ENCODE peak calls at places on chromosomes 7 and 10, in nine cellular contexts. One of them, this sample, is unnamed.

GRCh38 chr10:53122265-53122664 is 349.7 kb upstream of the MBL2 start:
- DNase-seq in NCI-H2029: no peak
- DNase-seq in dorsolateral prefrontal cortex: no peak
- DNase-seq in activated CD8-positive, alpha-beta memory T cell treated with anti-CD3 and anti-CD28 coated beads for 48 hours: no peak
- DNase-seq in NCI-H1694 treated with DMSO at 0.1 percent for 48 hours: no peak
- DNase-seq in amniotic stem cell: no peak
- DNase-seq in MCF 10A: no peak
- DNase-seq in GM12892: no peak
- DNase-seq in stimulated activated naive CD8-positive, alpha-beta T cell treated with anti-CD3 and anti-CD28 coated beads, Interleukin-15, Interleukin-2, amounts not matched to agents 100 U/mL and 50 U/mL, for 24 hours: no peak
- DNase-seq in this sample: peak; percentile 17

GRCh38 chr10:129547583-129547982 is 80.5 kb downstream of the MGMT start:
- DNase-seq in NCI-H2029: no peak
- DNase-seq in dorsolateral prefrontal cortex: no peak
- DNase-seq in activated CD8-positive, alpha-beta memory T cell treated with anti-CD3 and anti-CD28 coated beads for 48 hours: no peak
- DNase-seq in NCI-H1694 treated with DMSO at 0.1 percent for 48 hours: no peak
- DNase-seq in amniotic stem cell: no peak
- DNase-seq in MCF 10A: no peak
- DNase-seq in GM12892: no peak
- DNase-seq in stimulated activated naive CD8-positive, alpha-beta T cell treated with anti-CD3 and anti-CD28 coated beads, Interleukin-15, Interleukin-2, amounts not matched to agents 100 U/mL and 50 U/mL, for 24 hours: no peak
- DNase-seq in this sample: no peak

GRCh38 chr10:117313641-117314040 is 61.6 kb downstream of the PDZD8 start:
- DNase-seq in NCI-H2029: no peak
- DNase-seq in dorsolateral prefrontal cortex: no peak
- DNase-seq in activated CD8-positive, alpha-beta memory T cell treated with anti-CD3 and anti-CD28 coated beads for 48 hours: no peak
- DNase-seq in NCI-H1694 treated with DMSO at 0.1 percent for 48 hours: no peak
- DNase-seq in amniotic stem cell: no peak
- DNase-seq in MCF 10A: no peak
- DNase-seq in GM12892: no peak
- DNase-seq in stimulated activated naive CD8-positive, alpha-beta T cell treated with anti-CD3 and anti-CD28 coated beads, Interleukin-15, Interleukin-2, amounts not matched to agents 100 U/mL and 50 U/mL, for 24 hours: no peak
- DNase-seq in this sample: no peak

GRCh38 chr10:91162495-91163268 is 57.8 kb upstream of the PCGF5 start:
- DNase-seq in NCI-H2029: peak; percentile 24
- DNase-seq in dorsolateral prefrontal cortex: peak; percentile 85
- DNase-seq in activated CD8-positive, alpha-beta memory T cell treated with anti-CD3 and anti-CD28 coated beads for 48 hours: peak; percentile 36
- DNase-seq in NCI-H1694 treated with DMSO at 0.1 percent for 48 hours: peak; percentile 34
- DNase-seq in amniotic stem cell: peak; percentile 48
- DNase-seq in MCF 10A: peak; percentile 55
- DNase-seq in GM12892: peak; percentile 46
- DNase-seq in stimulated activated naive CD8-positive, alpha-beta T cell treated with anti-CD3 and anti-CD28 coated beads, Interleukin-15, Interleukin-2, amounts not matched to agents 100 U/mL and 50 U/mL, for 24 hours: peak; percentile 72
- DNase-seq in this sample: peak; percentile 26

GRCh38 chr10:110495731-110496552 is 1.8 kb upstream of the DUSP5 start:
- DNase-seq in NCI-H2029: no peak
- DNase-seq in dorsolateral prefrontal cortex: peak; percentile 79
- DNase-seq in activated CD8-positive, alpha-beta memory T cell treated with anti-CD3 and anti-CD28 coated beads for 48 hours: no peak
- DNase-seq in NCI-H1694 treated with DMSO at 0.1 percent for 48 hours: no peak
- DNase-seq in amniotic stem cell: peak; percentile 46
- DNase-seq in MCF 10A: peak; percentile 68
- DNase-seq in GM12892: no peak
- DNase-seq in stimulated activated naive CD8-positive, alpha-beta T cell treated with anti-CD3 and anti-CD28 coated beads, Interleukin-15, Interleukin-2, amounts not matched to agents 100 U/mL and 50 U/mL, for 24 hours: peak; percentile 68
- DNase-seq in this sample: peak; percentile 61

GRCh38 chr7:10257438-10257837 is 716.2 kb upstream of the PHF14 start:
- DNase-seq in NCI-H2029: no peak
- DNase-seq in dorsolateral prefrontal cortex: no peak
- DNase-seq in activated CD8-positive, alpha-beta memory T cell treated with anti-CD3 and anti-CD28 coated beads for 48 hours: no peak
- DNase-seq in NCI-H1694 treated with DMSO at 0.1 percent for 48 hours: peak; percentile 21
- DNase-seq in amniotic stem cell: no peak
- DNase-seq in MCF 10A: no peak
- DNase-seq in GM12892: no peak
- DNase-seq in stimulated activated naive CD8-positive, alpha-beta T cell treated with anti-CD3 and anti-CD28 coated beads, Interleukin-15, Interleukin-2, amounts not matched to agents 100 U/mL and 50 U/mL, for 24 hours: no peak
- DNase-seq in this sample: no peak

GRCh38 chr7:66013938-66014337 is 31.9 kb upstream of the GUSB start:
- DNase-seq in NCI-H2029: no peak
- DNase-seq in dorsolateral prefrontal cortex: peak; percentile 15
- DNase-seq in activated CD8-positive, alpha-beta memory T cell treated with anti-CD3 and anti-CD28 coated beads for 48 hours: no peak
- DNase-seq in NCI-H1694 treated with DMSO at 0.1 percent for 48 hours: no peak
- DNase-seq in amniotic stem cell: peak; percentile 10
- DNase-seq in MCF 10A: peak; percentile 60
- DNase-seq in GM12892: no peak
- DNase-seq in stimulated activated naive CD8-positive, alpha-beta T cell treated with anti-CD3 and anti-CD28 coated beads, Interleukin-15, Interleukin-2, amounts not matched to agents 100 U/mL and 50 U/mL, for 24 hours: no peak
- DNase-seq in this sample: peak; percentile 31

GRCh38 chr10:19904202-19904661 is 88.0 kb downstream of the PLXDC2 start:
- DNase-seq in NCI-H2029: no peak
- DNase-seq in dorsolateral prefrontal cortex: no peak
- DNase-seq in activated CD8-positive, alpha-beta memory T cell treated with anti-CD3 and anti-CD28 coated beads for 48 hours: no peak
- DNase-seq in NCI-H1694 treated with DMSO at 0.1 percent for 48 hours: no peak
- DNase-seq in amniotic stem cell: no peak
- DNase-seq in MCF 10A: no peak
- DNase-seq in GM12892: no peak
- DNase-seq in stimulated activated naive CD8-positive, alpha-beta T cell treated with anti-CD3 and anti-CD28 coated beads, Interleukin-15, Interleukin-2, amounts not matched to agents 100 U/mL and 50 U/mL, for 24 hours: no peak
- DNase-seq in this sample: no peak

GRCh38 chr7:47724335-47724982 is 142.5 kb upstream of the TNS3 start:
- DNase-seq in NCI-H2029: peak; percentile 1
- DNase-seq in dorsolateral prefrontal cortex: no peak
- DNase-seq in activated CD8-positive, alpha-beta memory T cell treated with anti-CD3 and anti-CD28 coated beads for 48 hours: no peak
- DNase-seq in NCI-H1694 treated with DMSO at 0.1 percent for 48 hours: no peak
- DNase-seq in amniotic stem cell: peak; percentile 27
- DNase-seq in MCF 10A: peak; percentile 9
- DNase-seq in GM12892: no peak
- DNase-seq in stimulated activated naive CD8-positive, alpha-beta T cell treated with anti-CD3 and anti-CD28 coated beads, Interleukin-15, Interleukin-2, amounts not matched to agents 100 U/mL and 50 U/mL, for 24 hours: no peak
- DNase-seq in this sample: peak; percentile 68

GRCh38 chr7:151631149-151631967 is 111.7 kb upstream of the RHEB start:
- DNase-seq in NCI-H2029: no peak
- DNase-seq in dorsolateral prefrontal cortex: no peak
- DNase-seq in activated CD8-positive, alpha-beta memory T cell treated with anti-CD3 and anti-CD28 coated beads for 48 hours: no peak
- DNase-seq in NCI-H1694 treated with DMSO at 0.1 percent for 48 hours: no peak
- DNase-seq in amniotic stem cell: peak; percentile 26
- DNase-seq in MCF 10A: peak; percentile 41
- DNase-seq in GM12892: no peak
- DNase-seq in stimulated activated naive CD8-positive, alpha-beta T cell treated with anti-CD3 and anti-CD28 coated beads, Interleukin-15, Interleukin-2, amounts not matched to agents 100 U/mL and 50 U/mL, for 24 hours: no peak
- DNase-seq in this sample: peak; percentile 50

GRCh38 chr10:132977807-132978206 is 35.4 kb upstream of the CFAP46 start:
- DNase-seq in NCI-H2029: no peak
- DNase-seq in dorsolateral prefrontal cortex: no peak
- DNase-seq in activated CD8-positive, alpha-beta memory T cell treated with anti-CD3 and anti-CD28 coated beads for 48 hours: no peak
- DNase-seq in NCI-H1694 treated with DMSO at 0.1 percent for 48 hours: no peak
- DNase-seq in amniotic stem cell: no peak
- DNase-seq in MCF 10A: no peak
- DNase-seq in GM12892: no peak
- DNase-seq in stimulated activated naive CD8-positive, alpha-beta T cell treated with anti-CD3 and anti-CD28 coated beads, Interleukin-15, Interleukin-2, amounts not matched to agents 100 U/mL and 50 U/mL, for 24 hours: no peak
- DNase-seq in this sample: no peak

GRCh38 chr7:136865777-136866176 is 2.7 kb upstream of the CHRM2 start:
- DNase-seq in NCI-H2029: no peak
- DNase-seq in dorsolateral prefrontal cortex: no peak
- DNase-seq in activated CD8-positive, alpha-beta memory T cell treated with anti-CD3 and anti-CD28 coated beads for 48 hours: no peak
- DNase-seq in NCI-H1694 treated with DMSO at 0.1 percent for 48 hours: no peak
- DNase-seq in amniotic stem cell: no peak
- DNase-seq in MCF 10A: no peak
- DNase-seq in GM12892: no peak
- DNase-seq in stimulated activated naive CD8-positive, alpha-beta T cell treated with anti-CD3 and anti-CD28 coated beads, Interleukin-15, Interleukin-2, amounts not matched to agents 100 U/mL and 50 U/mL, for 24 hours: no peak
- DNase-seq in this sample: no peak

GRCh38 chr10:89295597-89295996 is 6.2 kb upstream of the IFIT2 start:
- DNase-seq in NCI-H2029: no peak
- DNase-seq in dorsolateral prefrontal cortex: no peak
- DNase-seq in activated CD8-positive, alpha-beta memory T cell treated with anti-CD3 and anti-CD28 coated beads for 48 hours: no peak
- DNase-seq in NCI-H1694 treated with DMSO at 0.1 percent for 48 hours: no peak
- DNase-seq in amniotic stem cell: no peak
- DNase-seq in MCF 10A: peak; percentile 59
- DNase-seq in GM12892: no peak
- DNase-seq in stimulated activated naive CD8-positive, alpha-beta T cell treated with anti-CD3 and anti-CD28 coated beads, Interleukin-15, Interleukin-2, amounts not matched to agents 100 U/mL and 50 U/mL, for 24 hours: no peak
- DNase-seq in this sample: peak; percentile 53

GRCh38 chr7:4103352-4104091 is 578.6 kb upstream of the FOXK1 start:
- DNase-seq in NCI-H2029: no peak
- DNase-seq in dorsolateral prefrontal cortex: no peak
- DNase-seq in activated CD8-positive, alpha-beta memory T cell treated with anti-CD3 and anti-CD28 coated beads for 48 hours: no peak
- DNase-seq in NCI-H1694 treated with DMSO at 0.1 percent for 48 hours: peak; percentile 64
- DNase-seq in amniotic stem cell: no peak
- DNase-seq in MCF 10A: peak; percentile 75
- DNase-seq in GM12892: no peak
- DNase-seq in stimulated activated naive CD8-positive, alpha-beta T cell treated with anti-CD3 and anti-CD28 coated beads, Interleukin-15, Interleukin-2, amounts not matched to agents 100 U/mL and 50 U/mL, for 24 hours: no peak
- DNase-seq in this sample: no peak

GRCh38 chr7:145398758-145399157 is 562.9 kb upstream of the TPK1 start:
- DNase-seq in NCI-H2029: no peak
- DNase-seq in dorsolateral prefrontal cortex: no peak
- DNase-seq in activated CD8-positive, alpha-beta memory T cell treated with anti-CD3 and anti-CD28 coated beads for 48 hours: no peak
- DNase-seq in NCI-H1694 treated with DMSO at 0.1 percent for 48 hours: no peak
- DNase-seq in amniotic stem cell: no peak
- DNase-seq in MCF 10A: peak; percentile 83
- DNase-seq in GM12892: no peak
- DNase-seq in stimulated activated naive CD8-positive, alpha-beta T cell treated with anti-CD3 and anti-CD28 coated beads, Interleukin-15, Interleukin-2, amounts not matched to agents 100 U/mL and 50 U/mL, for 24 hours: no peak
- DNase-seq in this sample: no peak

GRCh38 chr7:38798552-38799267 is 110.3 kb downstream of the VPS41 start:
- DNase-seq in NCI-H2029: no peak
- DNase-seq in dorsolateral prefrontal cortex: no peak
- DNase-seq in activated CD8-positive, alpha-beta memory T cell treated with anti-CD3 and anti-CD28 coated beads for 48 hours: no peak
- DNase-seq in NCI-H1694 treated with DMSO at 0.1 percent for 48 hours: no peak
- DNase-seq in amniotic stem cell: no peak
- DNase-seq in MCF 10A: no peak
- DNase-seq in GM12892: no peak
- DNase-seq in stimulated activated naive CD8-positive, alpha-beta T cell treated with anti-CD3 and anti-CD28 coated beads, Interleukin-15, Interleukin-2, amounts not matched to agents 100 U/mL and 50 U/mL, for 24 hours: no peak
- DNase-seq in this sample: no peak

GRCh38 chr10:59829601-59830000 is 76.3 kb upstream of the MRLN start:
- DNase-seq in NCI-H2029: no peak
- DNase-seq in dorsolateral prefrontal cortex: no peak
- DNase-seq in activated CD8-positive, alpha-beta memory T cell treated with anti-CD3 and anti-CD28 coated beads for 48 hours: no peak
- DNase-seq in NCI-H1694 treated with DMSO at 0.1 percent for 48 hours: no peak
- DNase-seq in amniotic stem cell: no peak
- DNase-seq in MCF 10A: no peak
- DNase-seq in GM12892: no peak
- DNase-seq in stimulated activated naive CD8-positive, alpha-beta T cell treated with anti-CD3 and anti-CD28 coated beads, Interleukin-15, Interleukin-2, amounts not matched to agents 100 U/mL and 50 U/mL, for 24 hours: no peak
- DNase-seq in this sample: no peak

This sample was measured in bronchial epithelial cell.